ENCODE peak calls at places on chromosomes 4 and X, in nine cellular contexts. O is tibial nerve; X is IMR-90; W is fibroblast of pulmonary artery; S is heart left ventricle; T is heart right ventricle; R is cardiac fibroblast; E is nephron progenitor cell; H is CD8-positive, alpha-beta T cell. U is an unnamed sample.

GRCh38 chr4:147736458-147736857 is 4.6 kb downstream of the ARHGAP10 start:
- DNase-seq in O (no peak), W (peak; percentile 89), H (no peak), T (no peak), S (no peak), E (no peak), R (peak; percentile 93), X (peak; percentile 79), U (no peak)

GRCh38 chrX:80808854-80809493 is 703 bp downstream of the BRWD3 start:
- DNase-seq in W (no peak), H (peak; percentile 52), O (no peak), E (peak; percentile 10), S (peak; percentile 25), T (peak; percentile 6), X (no peak), R (peak; percentile 19), U (peak; percentile 27)

GRCh38 chr4:3209551-3210325 is 39.2 kb upstream of the MSANTD1 start:
- DNase-seq in E (no peak), T (no peak), R (no peak), X (no peak), W (no peak), S (no peak), O (no peak), H (no peak), U (no peak)

GRCh38 chrX:123201720-123202119 is 17.6 kb downstream of the GRIA3 start:
- DNase-seq in T (no peak), X (no peak), O (no peak), S (no peak), H (no peak), R (peak; percentile 31), E (no peak), W (no peak), U (no peak)

GRCh38 chr4:6873792-6874461 is 35.7 kb upstream of the TBC1D14 start:
- DNase-seq in S (peak; percentile 67), O (peak; percentile 55), T (peak; percentile 60), W (peak; percentile 77), R (peak; percentile 76), X (peak; percentile 62), H (peak; percentile 89), E (peak; percentile 74), U (peak; percentile 50)

GRCh38 chrX:19070555-19070994 is 51.7 kb downstream of the ADGRG2 start:
- DNase-seq in E (no peak), H (no peak), R (no peak), X (no peak), S (no peak), O (no peak), T (no peak), W (no peak), U (no peak)

GRCh38 chrX:23616361-23616760 is 50.9 kb upstream of the PRDX4 start:
- DNase-seq in H (no peak), R (peak; percentile 39), O (no peak), W (peak; percentile 45), S (no peak), X (peak; percentile 38), T (no peak), E (no peak), U (no peak)

GRCh38 chr4:153771058-153771457 is 11.2 kb upstream of the RNF175 start:
- DNase-seq in O (no peak), E (no peak), S (no peak), X (no peak), W (peak; percentile 21), R (peak; percentile 40), T (no peak), H (no peak), U (no peak)

GRCh38 chr4:865121-865465 is 39.2 kb upstream of the CPLX1 start:
- DNase-seq in T (no peak), W (no peak), H (no peak), R (no peak), E (no peak), S (no peak), X (no peak), O (no peak), U (no peak)

GRCh38 chr4:160233141-160233540 is 1130.3 kb downstream of the RAPGEF2 start:
- DNase-seq in S (no peak), H (no peak), X (no peak), R (no peak), O (no peak), E (no peak), W (no peak), T (no peak), U (no peak)

GRCh38 chr4:122309988-122310626 is 68.7 kb upstream of the ADAD1 start:
- DNase-seq in T (no peak), R (peak; percentile 31), X (peak; percentile 18), S (no peak), O (no peak), W (peak; percentile 29), H (no peak), E (no peak), U (no peak)
- TF ChIP-seq CTCF in T (peak; percentile 15), R (peak; percentile 47), X (peak; percentile 49), S (peak; percentile 45), O (no peak), W (peak; percentile 53), H (peak; percentile 63), E (peak; percentile 67), U (no peak)

DNA sequence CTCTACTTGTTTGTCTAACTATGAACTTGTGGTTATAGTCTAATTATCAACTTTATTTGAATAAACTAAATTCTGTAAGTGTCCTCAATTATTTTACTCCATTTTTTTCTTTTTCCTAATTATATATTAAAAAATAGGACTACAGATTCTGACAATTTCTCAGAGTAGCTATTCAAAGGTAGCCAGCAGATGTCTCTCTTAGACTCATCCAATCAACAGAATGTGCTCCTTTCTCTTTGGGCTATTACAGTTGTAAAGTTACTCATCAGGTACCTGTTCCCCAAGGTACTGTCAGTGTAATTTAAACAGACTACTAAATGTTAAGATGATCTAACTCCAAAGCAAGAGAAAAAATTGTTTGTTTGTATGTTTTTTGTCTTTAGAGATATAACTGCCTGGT is 248.6 kb downstream of the PCDH18 start:
- DNase-seq in E (no peak), S (no peak), H (no peak), T (no peak), X (peak; percentile 39), W (peak; percentile 57), O (no peak), R (peak; percentile 64), U (no peak)
- TF ChIP-seq CTCF in E (no peak), S (peak; percentile 48), H (no peak), T (no peak), X (peak; percentile 56), W (peak; percentile 52), O (no peak), R (peak; percentile 44), U (no peak)

DNA sequence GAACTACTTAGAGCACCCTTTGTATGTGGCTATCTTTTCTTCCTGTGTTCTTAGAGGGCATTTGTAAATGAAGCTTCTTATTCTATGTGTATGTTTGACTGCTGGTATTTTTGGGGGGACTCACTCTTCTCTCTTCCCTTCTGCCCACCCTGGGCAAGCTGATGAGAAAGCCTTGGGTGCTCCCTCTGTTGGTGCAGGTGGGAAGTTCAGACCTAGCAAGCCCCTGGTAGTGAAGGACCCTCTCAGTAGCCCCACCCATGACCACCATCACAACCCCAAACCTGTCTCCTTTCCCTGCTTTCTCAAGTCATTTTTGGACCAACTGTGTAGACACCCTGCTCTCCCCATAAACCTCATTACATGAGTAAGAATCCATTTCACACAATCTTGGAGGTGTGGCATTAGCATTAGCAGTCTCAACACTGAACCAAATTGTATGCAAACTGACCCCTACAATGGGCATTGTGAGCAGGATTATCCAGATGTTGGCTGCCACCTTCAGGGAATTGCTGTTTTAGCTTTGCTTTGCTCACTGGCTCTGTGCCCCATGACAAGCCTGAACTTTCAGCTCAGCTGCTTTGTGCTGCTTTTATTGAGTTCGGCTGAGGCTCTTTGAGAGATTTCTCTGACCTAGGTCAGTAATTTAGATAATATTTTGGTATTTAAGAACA is 27.9 kb downstream of the TRIM61 start:
- DNase-seq in T (no peak), W (no peak), H (no peak), S (no peak), R (no peak), O (no peak), E (peak; percentile 18), X (no peak), U (no peak)
- TF ChIP-seq CTCF in T (no peak), W (no peak), H (no peak), S (no peak), R (no peak), O (no peak), E (no peak), X (no peak), U (no peak)

DNA sequence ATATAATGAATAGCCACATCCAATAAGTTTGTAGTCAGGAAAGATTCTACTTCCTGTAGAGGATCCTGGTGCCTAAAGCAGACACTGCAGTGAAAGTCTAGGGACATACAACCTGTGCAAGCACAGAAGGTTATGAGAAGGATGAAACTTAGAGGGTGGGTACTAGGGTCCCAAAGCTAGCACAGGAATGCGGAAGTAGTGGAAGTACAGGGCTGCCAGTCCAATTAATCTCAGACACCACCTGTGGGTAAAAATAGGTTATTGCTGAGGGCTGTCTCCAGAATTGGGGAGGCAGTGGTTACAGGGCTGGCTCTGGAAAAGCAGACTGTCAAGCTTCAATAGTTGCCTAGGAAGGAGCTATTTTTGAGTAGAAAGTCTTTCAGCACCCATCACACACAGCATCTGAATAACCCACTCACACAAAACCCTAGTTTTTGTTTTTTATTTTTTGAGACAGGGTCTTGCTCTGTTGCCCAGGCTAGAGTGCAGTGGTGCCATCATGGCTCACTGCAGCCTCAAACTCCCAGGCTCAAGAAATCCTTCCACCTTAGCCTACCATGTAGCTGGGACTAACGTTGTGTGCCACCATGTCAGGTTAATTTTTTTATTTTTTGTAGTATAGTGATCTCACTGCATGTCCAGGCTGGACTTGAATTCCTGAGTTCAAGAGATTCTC is 50.8 kb upstream of the ELF2 start:
- DNase-seq in O (no peak), E (no peak), W (no peak), S (no peak), X (no peak), R (peak; percentile 19), H (no peak), T (no peak), U (no peak)
- TF ChIP-seq CTCF in O (no peak), E (no peak), W (peak; percentile 17), S (peak; percentile 11), X (peak; percentile 6), R (peak; percentile 29), H (no peak), T (no peak), U (no peak)

GRCh38 chrX:33434256-33435092 is 223.1 kb upstream of the DMD start:
- DNase-seq in X (peak; percentile 37), T (peak; percentile 42), R (peak; percentile 60), H (no peak), S (no peak), E (peak; percentile 83), O (peak; percentile 21), W (peak; percentile 51), U (no peak)
- TF ChIP-seq CTCF in X (peak; percentile 57), T (peak; percentile 41), R (peak; percentile 76), H (no peak), S (peak; percentile 61), E (peak; percentile 91), O (peak; percentile 63), W (peak; percentile 65), U (no peak)